ENCODE peak calls at places on chromosome 1, in ten cellular contexts. I is mesenchymal stem cell; O is dorsolateral prefrontal cortex; Q is ovary; A is prostate gland; C is ascending aorta; J is small intestine; W is lower leg skin; Y is CD4-positive, CD25-positive, alpha-beta regulatory T cell; S is heart left ventricle. D is an unnamed sample.

GRCh38 chr1:14980801-14981200 is 172.7 kb upstream of the TMEM51 start:
- DNase-seq in I (peak; percentile 92), O (no peak), Q (peak; percentile 33), A (no peak), C (no peak), J (no peak), W (no peak), Y (no peak), S (no peak), D (no peak)

GRCh38 chr1:227299238-227299637 is 19.1 kb downstream of the CDC42BPA start:
- DNase-seq in I (peak; percentile 52), O (no peak), Q (no peak), A (no peak), C (no peak), J (no peak), W (no peak), Y (no peak), S (no peak), D (no peak)

GRCh38 chr1:227900571-227901051 is 47.1 kb downstream of the WNT9A start:
- DNase-seq in I (no peak), O (no peak), Q (peak; percentile 4), A (no peak), C (no peak), J (no peak), W (no peak), Y (no peak), S (peak; percentile 24), D (no peak)

GRCh38 chr1:8545078-8545477 is 227.2 kb downstream of the SLC45A1 start:
- DNase-seq in I (no peak), O (no peak), Q (no peak), A (no peak), C (no peak), J (no peak), W (no peak), Y (peak; percentile 70), S (no peak), D (no peak)

GRCh38 chr1:211828584-211829342 is 1.8 kb downstream of the LPGAT1 start:
- DNase-seq in I (no peak), O (no peak), Q (no peak), A (no peak), C (no peak), J (no peak), W (no peak), Y (no peak), S (no peak), D (no peak)

GRCh38 chr1:183230403-183230802 is 44.3 kb downstream of the LAMC2 start:
- DNase-seq in I (no peak), O (no peak), Q (no peak), A (no peak), C (no peak), J (no peak), W (no peak), Y (no peak), S (no peak), D (no peak)

GRCh38 chr1:216528816-216529215 is 105.6 kb upstream of the USH2A start:
- DNase-seq in I (no peak), O (no peak), Q (no peak), A (peak; percentile 20), C (no peak), J (peak; percentile 9), W (no peak), Y (no peak), S (no peak), D (no peak)

GRCh38 chr1:8790478-8790877 is 27.0 kb downstream of the RERE start:
- DNase-seq in I (no peak), O (no peak), Q (no peak), A (no peak), C (no peak), J (no peak), W (no peak), Y (no peak), S (no peak), D (no peak)

GRCh38 chr1:11058595-11059165 is 1.1 kb downstream of the SRM start:
- DNase-seq in I (no peak), O (no peak), Q (no peak), A (no peak), C (no peak), J (peak; percentile 32), W (no peak), Y (no peak), S (no peak), D (no peak)

GRCh38 chr1:225447649-225448048 is 19.8 kb upstream of the LBR start:
- DNase-seq in I (no peak), O (peak; percentile 63), Q (peak; percentile 80), A (peak; percentile 72), C (no peak), J (no peak), W (no peak), Y (no peak), S (no peak), D (no peak)

GRCh38 chr1:63674238-63674864 is 81.1 kb downstream of the PGM1 start:
- DNase-seq in I (peak; percentile 81), O (peak; percentile 63), Q (peak; percentile 95), A (peak; percentile 26), C (no peak), J (peak; percentile 97), W (peak; percentile 45), Y (peak; percentile 9), S (peak; percentile 71), D (peak; percentile 50)

GRCh38 chr1:35476099-35476674 is 81.0 kb downstream of the KIAA0319L start:
- DNase-seq in I (no peak), O (no peak), Q (no peak), A (no peak), C (no peak), J (no peak), W (no peak), Y (no peak), S (no peak), D (no peak)

GRCh38 chr1:112849425-112849966 is 106.5 kb downstream of the SLC16A1 start:
- DNase-seq in I (peak; percentile 11), O (peak; percentile 63), Q (no peak), A (no peak), C (no peak), J (peak; percentile 25), W (no peak), Y (no peak), S (peak; percentile 26), D (no peak)
- H3K4me3 ChIP-seq in I (peak overlapping the region; percentile 54), O (peak overlapping the region; percentile 59), Q (peak overlapping the region; percentile 16), A (peak overlapping the region; percentile 25), C (peak overlapping the region; percentile 55), J (peak overlapping the region; percentile 39), W (peak overlapping the region; percentile 8), Y (no peak overlapping the region), S (peak overlapping the region; percentile 58), D (peak overlapping the region; percentile 66)

GRCh38 chr1:184986250-184986649 is 11.9 kb upstream of the NIBAN1 start:
- DNase-seq in I (peak; percentile 50), O (no peak), Q (no peak), A (no peak), C (no peak), J (no peak), W (no peak), Y (peak; percentile 13), S (no peak), D (no peak)

GRCh38 chr1:184982002-184982954 is 8.0 kb upstream of the NIBAN1 start:
- DNase-seq in I (peak; percentile 82), O (peak; percentile 51), Q (no peak), A (peak; percentile 77), C (no peak), J (peak; percentile 71), W (peak; percentile 65), Y (peak; percentile 85), S (peak; percentile 77), D (peak; percentile 41)
- H3K4me3 ChIP-seq in I (no peak overlapping the region), O (no peak overlapping the region), Q (no peak overlapping the region), A (no peak overlapping the region), C (no peak overlapping the region), J (no peak overlapping the region), W (no peak overlapping the region), Y (peak overlapping the region; percentile 26), S (no peak overlapping the region), D (peak overlapping the region; percentile 3)

DNA sequence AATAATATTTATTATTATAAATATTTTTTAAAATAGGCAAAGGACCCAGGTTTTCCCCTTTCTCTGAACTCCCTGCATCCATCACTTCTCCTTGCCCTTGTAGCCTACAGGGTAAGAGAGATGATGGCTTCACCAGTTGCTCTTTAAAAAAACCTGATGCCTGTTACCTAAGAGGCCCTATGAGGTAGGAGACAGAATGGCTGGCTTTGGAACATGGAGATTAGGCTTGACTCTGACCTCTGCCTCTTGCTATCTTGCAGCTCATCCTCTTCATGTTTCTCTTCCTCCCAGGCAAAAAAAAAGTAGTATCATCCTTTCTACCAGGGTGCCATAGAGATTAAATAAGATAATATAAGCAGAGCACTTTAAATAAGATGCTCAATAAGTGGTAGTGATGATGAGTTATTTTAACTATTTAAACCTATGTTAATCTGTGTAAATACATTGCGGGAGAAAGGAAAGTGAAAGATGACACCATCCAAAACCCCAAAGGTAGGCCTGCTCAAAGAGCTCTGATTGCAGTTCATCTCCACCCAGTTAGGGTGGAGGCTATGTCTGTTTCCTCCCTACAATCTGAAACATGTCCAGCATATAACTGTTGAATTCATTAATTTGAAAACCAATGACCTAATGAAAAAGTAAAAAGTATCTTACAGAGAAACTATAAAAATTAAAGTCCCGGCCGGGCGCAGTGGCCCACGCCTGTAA is 51.8 kb downstream of the RGS2 start:
- DNase-seq in I (no peak), O (no peak), Q (no peak), A (no peak), C (no peak), J (no peak), W (no peak), Y (peak; percentile 39), S (no peak), D (no peak)
- H3K4me3 ChIP-seq in I (no peak overlapping the region), O (no peak overlapping the region), Q (no peak overlapping the region), A (no peak overlapping the region), C (no peak overlapping the region), J (no peak overlapping the region), W (no peak overlapping the region), Y (no peak overlapping the region), S (no peak overlapping the region), D (no peak overlapping the region)

GRCh38 chr1:27345272-27345671 is 3.5 kb downstream of the SYTL1 start:
- DNase-seq in I (no peak), O (no peak), Q (no peak), A (no peak), C (no peak), J (no peak), W (no peak), Y (no peak), S (no peak), D (no peak)

GRCh38 chr1:27341525-27342252 is at the start of gene SYTL1:
- DNase-seq in I (peak; percentile 69), O (peak; percentile 49), Q (no peak), A (peak; percentile 72), C (no peak), J (peak; percentile 63), W (no peak), Y (peak; percentile 83), S (no peak), D (no peak)

GRCh38 chr1:27342391-27342777 is 562 bp downstream of the SYTL1 start:
- DNase-seq in I (no peak), O (no peak), Q (no peak), A (no peak), C (no peak), J (no peak), W (no peak), Y (peak; percentile 80), S (no peak), D (no peak)

GRCh38 chr1:27342778-27343638 is 1.2 kb downstream of the SYTL1 start:
- DNase-seq in I (no peak), O (no peak), Q (no peak), A (peak; percentile 81), C (no peak), J (peak; percentile 55), W (no peak), Y (peak; percentile 92), S (peak; percentile 58), D (no peak)

DNA sequence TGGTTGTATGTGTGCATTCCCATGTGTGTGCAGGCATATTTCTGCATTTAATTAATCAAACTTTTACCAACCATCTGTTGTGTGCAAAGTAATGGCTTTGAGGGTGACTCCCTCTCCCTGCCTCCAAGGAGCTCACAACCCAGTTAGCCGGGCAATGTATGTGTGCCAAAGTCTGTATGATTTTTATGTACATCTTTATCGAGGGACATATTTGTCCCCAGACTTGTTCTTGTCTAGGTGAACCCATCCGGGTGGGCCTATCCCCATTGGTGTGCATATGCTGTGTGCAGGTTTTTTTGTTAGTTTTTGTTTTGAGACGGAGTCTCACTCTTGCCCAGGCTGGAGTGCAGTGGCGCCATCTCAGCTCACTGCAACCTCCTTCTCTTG is 1.8 kb downstream of the SYTL1 start:
- DNase-seq in I (no peak), O (no peak), Q (no peak), A (no peak), C (no peak), J (no peak), W (no peak), Y (no peak), S (no peak), D (no peak)
- H3K4me3 ChIP-seq in I (no peak overlapping the region), O (no peak overlapping the region), Q (no peak overlapping the region), A (peak overlapping the region; percentile 40), C (no peak overlapping the region), J (no peak overlapping the region), W (no peak overlapping the region), Y (peak overlapping the region; percentile 87), S (peak overlapping the region; percentile 60), D (no peak overlapping the region)